ENCODE peak calls at places on chromosomes 4 and X, in seven cellular contexts. U is fibroblast of lung, O is cardiac muscle cell, C is heart left ventricle, L is HFF-Myc, I is astrocyte of the cerebellum, S is HCT116. N is an unnamed sample.

GRCh38 chrX:30990361-30990760 is 81.5 kb downstream of the FTHL17 start:
- DNase-seq in C (no peak), L (no peak), S (no peak), U (no peak), O (no peak), I (no peak), N (no peak)

GRCh38 chr4:13970349-13970748 is 342.8 kb upstream of the BOD1L1 start:
- DNase-seq in C (no peak), O (no peak), U (peak), L (no peak), I (no peak), S (no peak), N (no peak)

GRCh38 chrX:42495139-42495538 is 282.8 kb downstream of the PPP1R2C start:
- DNase-seq in L (no peak), S (no peak), O (no peak), I (no peak), U (no peak), C (no peak), N (no peak)

GRCh38 chr4:88976514-88977035 is 80.4 kb downstream of the FAM13A start:
- DNase-seq in S (no peak), I (no peak), C (no peak), O (no peak), U (no peak), L (no peak), N (no peak)

GRCh38 chr4:107666134-107666533 is 53.9 kb downstream of the PAPSS1 start:
- DNase-seq in S (no peak), C (no peak), L (no peak), U (peak), O (no peak), I (peak), N (no peak)

GRCh38 chrX:151982217-151982616 is 7.7 kb upstream of the GABRE start:
- DNase-seq in L (peak), S (no peak), U (peak), C (no peak), O (no peak), I (peak), N (no peak)

GRCh38 chr4:134201216-134202098 is at the start of gene PABPC4L:
- DNase-seq in I (peak), S (no peak), L (no peak), U (peak), O (peak), C (peak), N (no peak)

GRCh38 chr4:184287697-184288255 is 70.1 kb upstream of the ENPP6 start:
- DNase-seq in U (peak), I (peak), L (no peak), C (no peak), O (no peak), S (no peak), N (no peak)

GRCh38 chr4:137156054-137156453 is 376.2 kb downstream of the PCDH18 start:
- DNase-seq in I (peak), U (peak), O (no peak), L (peak), C (no peak), S (no peak), N (no peak)

GRCh38 chr4:48483006-48483776 is at the start of gene SLC10A4:
- DNase-seq in O (peak), S (no peak), I (no peak), U (no peak), C (peak), L (no peak), N (no peak)

GRCh38 chr4:164379694-164380093 is 374.2 kb upstream of the SMIM31 start:
- DNase-seq in C (no peak), I (no peak), L (no peak), U (no peak), O (no peak), S (no peak), N (no peak)

GRCh38 chr4:164383187-164384181 is 370.4 kb upstream of the SMIM31 start:
- DNase-seq in O (peak), S (no peak), I (peak), L (no peak), U (peak), C (peak), N (no peak)

GRCh38 chr4:164381859-164382258 is 372.1 kb upstream of the SMIM31 start:
- DNase-seq in O (no peak), I (no peak), C (no peak), U (no peak), L (no peak), S (no peak), N (no peak)

DNA sequence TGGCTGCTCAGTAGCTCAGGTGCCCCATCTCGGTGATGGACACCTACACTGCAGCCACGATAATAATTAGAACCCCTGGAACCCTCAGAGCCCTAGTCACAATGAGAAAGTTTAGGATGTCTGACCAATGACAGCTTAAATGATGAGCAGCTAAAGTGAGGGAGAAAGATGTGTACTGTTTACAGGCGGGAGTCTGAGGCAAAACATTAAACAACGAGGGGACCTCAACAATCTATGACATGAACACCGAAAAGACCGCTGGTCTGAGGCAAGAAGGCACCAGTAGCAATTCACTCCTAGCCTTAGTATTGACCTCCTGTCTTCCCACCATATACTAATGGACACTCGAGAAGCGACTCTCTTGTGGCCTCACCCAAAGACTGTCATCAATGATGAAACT is 369.5 kb upstream of the SMIM31 start:
- DNase-seq in I (no peak), L (no peak), S (no peak), O (no peak), U (no peak), C (no peak), N (no peak)
- H3K4me3 ChIP-seq in I (peak), L (no peak), S (no peak), O (no peak), U (no peak), C (no peak), N (no peak)

DNA sequence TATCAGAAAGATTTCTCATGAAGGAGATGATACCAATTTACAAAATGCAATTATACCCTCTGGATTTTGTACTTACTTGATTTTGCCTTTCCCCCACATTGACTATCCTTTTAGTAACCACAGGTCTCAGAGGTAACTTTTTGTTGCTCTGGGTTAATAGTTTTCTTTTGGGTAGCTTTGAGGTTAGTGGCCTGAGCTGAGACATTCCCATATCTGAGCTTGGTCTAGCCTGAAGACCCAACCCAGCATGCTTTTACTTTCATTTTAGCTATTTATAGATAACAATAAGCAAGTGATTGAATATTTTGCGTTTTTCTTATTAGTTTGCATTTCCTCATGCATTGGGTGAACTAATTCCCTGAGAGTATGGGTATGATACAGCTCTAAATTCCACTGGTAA is 11.7 kb downstream of the HTN1 start:
- DNase-seq in O (no peak), L (no peak), U (no peak), I (no peak), C (no peak), S (no peak), N (no peak)
- H3K4me3 ChIP-seq in O (no peak), L (no peak), U (no peak), I (no peak), C (no peak), S (no peak), N (no peak)

GRCh38 chrX:47358387-47359065 is 11.9 kb upstream of the ZNF157 start:
- DNase-seq in U (no peak), O (no peak), C (no peak), S (no peak), I (no peak), L (no peak), N (peak)

GRCh38 chrX:47360423-47361179 is 9.8 kb upstream of the ZNF157 start:
- DNase-seq in O (no peak), L (no peak), U (no peak), S (no peak), I (no peak), C (no peak), N (no peak)

GRCh38 chrX:47366051-47366722 is 4.2 kb upstream of the ZNF157 start:
- DNase-seq in L (peak), O (peak), C (peak), U (peak), S (no peak), I (peak), N (peak)

DNA sequence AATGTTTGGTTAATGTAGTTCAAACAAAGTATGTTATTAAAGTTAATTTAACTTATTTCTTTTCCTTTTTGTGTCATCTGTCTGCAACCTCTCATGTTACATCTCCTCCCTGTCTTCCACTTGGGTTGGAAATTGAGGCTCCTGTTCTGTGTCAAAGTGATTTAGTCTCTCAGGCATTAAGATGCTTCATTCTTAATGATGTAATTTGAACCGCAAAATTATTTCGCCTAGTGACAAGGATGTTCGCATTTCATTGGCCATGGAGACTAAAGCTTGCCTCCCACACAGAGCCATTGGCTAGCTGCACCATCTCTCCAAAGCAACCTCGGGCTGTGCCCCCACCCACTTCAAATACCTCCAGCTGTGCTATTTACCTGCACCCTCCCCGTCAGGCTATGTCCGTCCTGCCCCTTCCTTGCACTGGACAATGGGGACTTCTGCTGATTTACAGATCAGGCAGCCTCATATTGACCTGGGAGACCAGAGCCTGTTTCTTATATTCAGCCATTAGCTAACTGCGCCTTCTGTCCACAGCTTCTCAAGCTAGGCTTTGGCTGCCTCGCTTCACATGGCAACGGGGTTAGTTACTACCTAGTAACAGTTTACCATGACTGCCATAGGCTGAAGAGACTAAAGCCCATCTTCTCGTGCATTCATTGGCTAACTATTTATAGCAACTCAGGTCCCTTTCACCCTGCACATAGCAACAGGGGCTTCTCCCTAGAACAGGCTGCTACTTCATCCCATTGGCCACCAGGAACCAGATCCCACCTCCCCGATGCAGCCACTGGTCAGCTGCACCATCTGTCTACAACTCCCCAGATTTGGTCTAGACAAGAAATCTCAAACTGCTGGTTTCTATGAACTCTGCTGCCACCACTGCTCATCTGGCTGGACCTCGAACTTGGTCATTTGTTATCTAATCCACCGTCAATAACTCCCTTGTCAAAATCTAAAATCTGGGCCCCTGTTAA is 8.6 kb upstream of the ZNF157 start:
- DNase-seq in S (peak), L (peak), C (peak), O (peak), I (peak), U (peak), N (peak)
- H3K4me3 ChIP-seq in S (peak), L (no peak), C (no peak), O (peak), I (peak), U (no peak), N (peak)

GRCh38 chr4:121696140-121696640 is 590 bp downstream of the ANXA5 start:
- DNase-seq in O (peak), L (no peak), S (no peak), U (peak), C (peak), I (peak), N (no peak)

GRCh38 chr4:121701263-121701662 is 4.5 kb upstream of the ANXA5 start:
- DNase-seq in L (no peak), O (no peak), U (no peak), I (no peak), C (no peak), S (no peak), N (no peak)

GRCh38 chr4:121696641-121697461 is at the start of gene ANXA5:
- DNase-seq in S (peak), O (peak), U (peak), C (peak), I (peak), L (no peak), N (no peak)

GRCh38 chr4:121698119-121698732 is 1.4 kb upstream of the ANXA5 start:
- DNase-seq in O (no peak), U (peak), L (no peak), C (peak), S (no peak), I (no peak), N (no peak)

DNA sequence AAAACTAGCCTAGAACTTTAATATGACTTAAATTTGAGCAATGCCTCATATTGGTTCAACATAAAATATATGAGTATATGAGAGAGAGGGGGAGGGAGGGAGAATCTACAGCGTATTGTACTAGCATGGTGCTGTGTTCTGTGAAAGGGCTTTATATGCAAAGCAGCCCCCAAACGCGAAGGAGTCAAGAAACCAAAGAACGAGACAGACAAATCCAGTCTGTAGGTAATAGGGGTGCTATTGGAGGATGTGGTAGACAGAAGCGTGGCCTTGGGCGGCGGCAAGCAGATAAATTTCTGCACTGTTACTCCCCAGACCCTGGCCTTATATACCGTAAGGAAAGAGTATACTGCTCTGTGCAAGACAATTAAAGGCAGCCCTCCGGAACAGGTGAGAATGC is 846 bp upstream of the ANXA5 start:
- DNase-seq in U (no peak), L (no peak), C (no peak), O (no peak), I (no peak), S (no peak), N (no peak)
- H3K4me3 ChIP-seq in U (peak), L (peak), C (peak), O (peak), I (peak), S (peak), N (no peak)

GRCh38 chrX:13965531-13965930 is 64.2 kb downstream of the GEMIN8 start:
- DNase-seq in I (no peak), U (no peak), L (no peak), S (no peak), O (no peak), C (no peak), N (no peak)
- H3K4me3 ChIP-seq in I (no peak), U (no peak), L (no peak), S (no peak), O (no peak), C (no peak), N (no peak)

GRCh38 chr4:173538148-173538902 is 8.3 kb upstream of the HAND2 start:
- DNase-seq in C (peak), U (no peak), O (peak), I (no peak), L (no peak), S (no peak), N (no peak)

GRCh38 chr4:173536808-173537429 is 6.9 kb upstream of the HAND2 start:
- DNase-seq in I (no peak), U (no peak), S (peak), O (peak), L (no peak), C (peak), N (no peak)

GRCh38 chr4:173537628-173538147 is 7.7 kb upstream of the HAND2 start:
- DNase-seq in C (peak), L (no peak), U (no peak), S (no peak), O (no peak), I (no peak), N (no peak)

GRCh38 chr4:173539986-173540385 is 10.0 kb upstream of the HAND2 start:
- DNase-seq in S (no peak), O (no peak), I (no peak), L (no peak), U (no peak), C (no peak), N (no peak)

GRCh38 chr4:173538903-173539445 is 8.9 kb upstream of the HAND2 start:
- DNase-seq in U (no peak), S (no peak), L (no peak), I (no peak), C (peak), O (no peak), N (no peak)
- H3K4me3 ChIP-seq in U (no peak), S (no peak), L (no peak), I (no peak), C (peak), O (peak), N (peak)